ENCODE peak calls at places on chromosomes 3 and 15, in six cellular contexts. X is IMR-90, R is HepG2, W is K562, F is SK-N-SH, P is GM12878. Z is an unnamed sample.

GRCh38 chr3:189806171-189806951 is 175.2 kb downstream of the TP63 start:
- DNase-seq in X (peak), R (no peak), W (no peak), F (no peak), P (no peak), Z (no peak)

GRCh38 chr15:59616390-59616789 is 4.8 kb downstream of the GCNT3 start:
- DNase-seq in X (no peak), R (peak), W (no peak), F (no peak), P (no peak), Z (peak)

GRCh38 chr15:92343869-92344643 is 49.6 kb upstream of the ST8SIA2 start:
- DNase-seq in X (no peak), R (no peak), W (no peak), F (no peak), P (no peak), Z (no peak)

GRCh38 chr3:31893174-31893573 is 87.9 kb downstream of the OSBPL10 start:
- DNase-seq in X (peak), R (no peak), W (no peak), F (no peak), P (no peak), Z (no peak)

GRCh38 chr15:60135961-60136360 is 131.8 kb downstream of the FOXB1 start:
- DNase-seq in X (no peak), R (no peak), W (no peak), F (no peak), P (no peak), Z (no peak)

GRCh38 chr15:26355671-26356070 is 417.2 kb downstream of the GABRB3 start:
- DNase-seq in X (no peak), R (no peak), W (no peak), F (peak), P (no peak), Z (no peak)

GRCh38 chr15:45648521-45649200 is 13.8 kb downstream of the SQOR start:
- DNase-seq in X (peak), R (peak), W (no peak), F (no peak), P (no peak), Z (peak)

GRCh38 chr3:17088602-17089313 is 204.0 kb downstream of the PLCL2 start:
- DNase-seq in X (no peak), R (no peak), W (no peak), F (no peak), P (no peak), Z (no peak)

GRCh38 chr3:160027541-160028195 is 39.0 kb downstream of the IL12A start:
- DNase-seq in X (peak), R (no peak), W (no peak), F (no peak), P (peak), Z (peak)

GRCh38 chr15:49421991-49422390 is 1.1 kb upstream of the FGF7 start:
- DNase-seq in X (peak), R (peak), W (peak), F (peak), P (peak), Z (no peak)

GRCh38 chr15:39786444-39787056 is 3.9 kb upstream of the FSIP1 start:
- DNase-seq in X (peak), R (peak), W (no peak), F (peak), P (no peak), Z (peak)

GRCh38 chr15:43487271-43487895 is 5.6 kb downstream of the TP53BP1 start:
- DNase-seq in X (peak), R (no peak), W (no peak), F (no peak), P (no peak), Z (no peak)

GRCh38 chr3:196339044-196339443 is 856 bp upstream of the TM4SF19 start:
- DNase-seq in X (no peak), R (no peak), W (no peak), F (no peak), P (no peak), Z (no peak)

GRCh38 chr15:92958105-92958504 is 58.0 kb downstream of the CHD2 start:
- DNase-seq in X (peak), R (no peak), W (no peak), F (no peak), P (no peak), Z (no peak)

GRCh38 chr15:90893175-90894090 is 9.1 kb downstream of the FES start:
- DNase-seq in X (no peak), R (peak), W (peak), F (peak), P (no peak), Z (peak)

GRCh38 chr15:95486224-95486623 is 844.3 kb upstream of the NR2F2 start:
- DNase-seq in X (no peak), R (no peak), W (no peak), F (no peak), P (no peak), Z (no peak)

DNA sequence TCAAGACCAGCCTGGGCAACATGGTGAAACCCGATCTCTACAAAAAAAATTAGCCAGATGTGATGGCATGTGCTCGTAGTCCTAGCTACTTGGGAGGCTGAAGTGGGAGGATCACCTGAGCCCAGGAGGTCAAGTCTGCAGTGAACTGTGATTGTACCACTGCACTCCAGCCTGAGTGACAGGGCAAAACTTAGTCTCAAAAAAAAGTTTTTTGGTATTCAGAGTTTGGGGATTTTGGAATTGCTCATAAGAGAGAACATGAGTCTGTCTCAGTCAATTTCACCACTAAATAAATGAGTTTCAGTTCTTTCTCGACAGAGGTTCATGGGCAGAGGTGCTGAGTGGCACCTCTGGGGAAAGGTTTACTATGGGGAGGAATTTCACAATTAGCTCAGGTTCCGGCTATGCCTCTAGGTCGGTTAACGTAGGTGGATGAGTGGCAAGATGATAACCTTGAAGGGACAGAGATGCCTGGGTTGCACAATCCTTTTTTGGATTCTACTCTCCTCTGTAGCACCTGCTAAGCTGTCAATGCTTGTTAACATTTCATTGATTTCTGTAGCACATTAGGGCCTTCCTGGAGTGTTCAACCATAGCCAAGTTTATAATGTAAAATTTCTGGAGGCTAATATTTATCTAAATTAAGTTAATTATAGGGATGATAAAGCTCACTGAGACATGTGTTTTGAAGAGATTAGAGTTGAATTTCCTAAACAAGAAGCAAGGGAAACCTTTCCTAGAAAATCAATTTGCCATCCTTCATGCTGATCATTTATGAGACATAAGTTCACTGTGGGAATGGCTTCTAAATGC is 37.3 kb upstream of the DCP1A start:
- DNase-seq in X (no peak), R (no peak), W (no peak), F (peak), P (peak), Z (no peak)
- TF ChIP-seq SMC3 in X (no peak), R (no peak), W (no peak), F (no peak), P (no peak), Z (no peak)

GRCh38 chr3:23099021-23099420 is 104.1 kb upstream of the UBE2E2 start:
- DNase-seq in X (no peak), R (no peak), W (no peak), F (no peak), P (no peak), Z (no peak)

GRCh38 chr3:23099677-23100076 is 103.5 kb upstream of the UBE2E2 start:
- DNase-seq in X (no peak), R (no peak), W (no peak), F (no peak), P (no peak), Z (no peak)

GRCh38 chr3:23096041-23096440 is 107.1 kb upstream of the UBE2E2 start:
- DNase-seq in X (no peak), R (no peak), W (no peak), F (no peak), P (no peak), Z (no peak)

GRCh38 chr3:23094412-23094811 is 108.7 kb upstream of the UBE2E2 start:
- DNase-seq in X (no peak), R (no peak), W (no peak), F (no peak), P (no peak), Z (no peak)

GRCh38 chr3:23094890-23095462 is 108.2 kb upstream of the UBE2E2 start:
- DNase-seq in X (peak), R (peak), W (no peak), F (no peak), P (no peak), Z (peak)
- TF ChIP-seq SMC3 in X (no peak), R (no peak), W (no peak), F (no peak), P (no peak), Z (no peak)

DNA sequence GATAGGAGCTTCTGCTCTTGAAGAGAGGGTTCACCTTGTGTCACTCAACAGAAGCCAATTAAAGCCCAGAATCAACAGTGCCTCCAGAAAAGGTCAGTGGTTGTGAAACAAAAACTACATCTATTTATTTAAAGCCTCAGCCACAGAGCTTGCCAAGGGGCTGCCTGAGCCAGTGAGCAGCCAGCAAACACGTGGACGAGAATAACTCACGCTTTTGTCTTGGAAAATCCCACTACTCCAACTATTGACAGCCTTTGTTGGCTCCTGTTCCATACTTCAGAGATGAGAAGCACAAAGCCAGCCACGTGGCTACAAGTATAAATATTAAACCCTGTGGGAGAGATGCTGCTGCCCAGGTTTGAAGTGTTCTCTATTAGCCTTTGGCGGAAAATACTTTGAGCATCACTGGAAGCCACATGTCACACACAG is 10.3 kb downstream of the GPR156 start:
- DNase-seq in X (peak), R (peak), W (no peak), F (no peak), P (no peak), Z (peak)
- TF ChIP-seq SMC3 in X (no peak), R (no peak), W (no peak), F (no peak), P (no peak), Z (no peak)

DNA sequence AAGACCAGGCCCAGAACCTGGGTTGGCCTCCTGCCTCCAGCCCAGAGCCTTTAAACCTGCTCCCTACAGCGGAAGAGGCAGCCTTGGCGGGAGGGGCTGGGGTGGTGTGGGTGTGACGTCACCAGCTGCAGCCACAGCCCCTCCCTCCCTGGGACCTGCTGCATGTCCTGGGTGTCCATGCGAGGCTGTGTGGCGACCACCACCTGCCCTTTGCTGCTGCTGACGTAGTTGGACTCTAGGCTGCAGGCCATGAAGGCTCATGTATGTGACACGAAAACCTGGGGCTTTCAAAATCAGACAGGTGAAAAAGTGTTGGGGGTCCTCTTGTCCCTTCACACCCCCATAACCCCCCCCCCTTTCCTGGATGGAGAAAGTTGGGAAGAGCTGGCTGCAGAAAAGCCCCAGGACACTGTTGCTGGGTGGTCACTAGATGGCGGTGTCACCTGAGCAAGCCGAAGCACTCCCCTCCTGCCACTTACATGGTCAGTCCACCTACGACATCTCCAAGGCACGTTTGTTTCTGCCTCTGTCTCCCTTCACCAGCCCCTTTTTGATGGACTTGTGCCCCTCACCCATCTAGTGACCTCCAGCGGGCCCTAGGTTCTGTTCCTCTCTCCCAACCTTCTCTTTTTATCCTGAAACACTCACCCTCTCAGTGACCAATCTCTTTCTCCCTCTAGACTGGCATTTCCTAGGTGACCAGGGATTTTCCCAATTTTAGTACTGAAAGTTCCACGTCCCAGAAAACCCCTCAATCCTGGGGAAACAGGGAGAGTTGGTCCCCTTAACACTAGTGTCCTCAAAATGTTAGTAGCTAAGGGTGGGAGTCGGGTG is 35.2 kb downstream of the SLC6A20 start:
- DNase-seq in X (peak), R (peak), W (peak), F (peak), P (peak), Z (peak)
- TF ChIP-seq SMC3 in X (peak), R (peak), W (peak), F (peak), P (peak), Z (peak)

DNA sequence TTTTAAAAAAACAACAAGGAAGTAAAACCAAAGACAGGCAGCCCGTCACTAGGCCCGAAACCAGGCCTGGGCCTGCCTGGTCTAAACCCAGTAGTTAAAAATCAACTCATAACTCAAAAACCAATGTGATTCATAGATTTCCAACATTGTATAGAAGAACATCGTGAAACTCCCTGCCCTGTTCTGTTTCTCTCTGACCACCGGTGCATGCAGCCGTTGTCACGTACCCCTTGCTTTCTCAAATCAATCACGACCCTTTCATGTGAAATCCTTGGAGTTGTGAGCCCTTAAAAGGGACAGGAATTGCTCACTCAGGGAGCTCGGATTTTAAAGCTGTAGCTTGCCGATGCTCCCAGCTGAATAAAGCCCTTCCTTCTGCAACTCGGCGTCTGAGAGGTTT is 89.5 kb downstream of the DCLK3 start:
- DNase-seq in X (no peak), R (no peak), W (no peak), F (no peak), P (no peak), Z (no peak)
- TF ChIP-seq SMC3 in X (no peak), R (no peak), W (no peak), F (no peak), P (no peak), Z (no peak)

GRCh38 chr3:178699810-178700209 is 163.6 kb downstream of the KCNMB2 start:
- DNase-seq in X (no peak), R (no peak), W (no peak), F (no peak), P (no peak), Z (no peak)
- TF ChIP-seq SMC3 in X (no peak), R (no peak), W (no peak), F (no peak), P (no peak), Z (no peak)

Z was measured in A549.